ENCODE peak calls at places on chromosomes 11 and 22, in four cellular contexts. Y, P, F and W are unnamed samples.

GRCh38 chr11:12785901-12786300 is 111.7 kb downstream of the TEAD1 start:
- DNase-seq in Y (no peak), P (no peak), F (no peak), W (no peak)

GRCh38 chr11:14424096-14424495 is 65.1 kb upstream of the RRAS2 start:
- DNase-seq in Y (peak), P (peak), F (no peak), W (no peak)

GRCh38 chr11:12186683-12187082 is 76.3 kb downstream of the MICAL2 start:
- DNase-seq in Y (no peak), P (no peak), F (no peak), W (no peak)

GRCh38 chr22:43147821-43148220 is 3.5 kb upstream of the TSPO start:
- DNase-seq in Y (no peak), P (no peak), F (no peak), W (no peak)

GRCh38 chr22:39348909-39349505 is 784 bp upstream of the SYNGR1 start:
- DNase-seq in Y (no peak), P (no peak), F (no peak), W (no peak)

GRCh38 chr11:43360361-43361032 is 1.8 kb downstream of the TTC17 start:
- DNase-seq in Y (no peak), P (peak), F (no peak), W (no peak)

GRCh38 chr22:41603873-41604332 is 14.3 kb upstream of the PMM1 start:
- DNase-seq in Y (no peak), P (no peak), F (no peak), W (peak)

GRCh38 chr11:83006877-83007330 is 64.8 kb downstream of the RAB30 start:
- DNase-seq in Y (no peak), P (no peak), F (no peak), W (peak)

GRCh38 chr22:48889887-48890692 is 937.6 kb downstream of the BRD1 start:
- DNase-seq in Y (no peak), P (no peak), F (peak), W (no peak)

GRCh38 chr22:27377901-27378300 is 423.7 kb downstream of the MN1 start:
- DNase-seq in Y (no peak), P (no peak), F (peak), W (no peak)

GRCh38 chr11:67073908-67074307 is 17.3 kb downstream of the RHOD start:
- DNase-seq in Y (no peak), P (no peak), F (no peak), W (no peak)

GRCh38 chr22:48185656-48186055 is 1423.2 kb downstream of the TBC1D22A start:
- DNase-seq in Y (no peak), P (no peak), F (no peak), W (no peak)

GRCh38 chr11:120528749-120529148 is 17.2 kb downstream of the GRIK4 start:
- DNase-seq in Y (no peak), P (no peak), F (no peak), W (no peak)

DNA sequence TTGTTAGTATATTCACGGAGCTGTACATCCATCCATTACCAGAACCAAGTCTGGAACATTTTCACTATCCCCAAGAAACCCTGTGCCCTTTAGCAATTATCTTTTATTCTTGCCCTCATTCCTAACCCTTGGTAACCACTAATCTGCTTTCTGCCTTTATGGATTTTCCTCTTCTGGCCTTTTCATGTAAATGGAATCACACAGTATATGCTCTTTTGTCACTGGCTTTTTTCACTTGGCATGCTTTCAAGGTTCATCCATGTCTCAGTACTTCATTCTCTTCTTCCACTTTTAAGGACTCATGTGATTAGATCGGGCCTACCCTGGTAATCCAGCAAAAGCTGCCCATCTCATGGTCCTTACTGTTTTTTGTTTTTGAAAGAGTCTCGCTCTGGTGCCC is 11.0 kb upstream of the ZBTB44 start:
- DNase-seq in Y (no peak), P (no peak), F (no peak), W (no peak)
- TF ChIP-seq CTCF in Y (no peak), P (no peak), F (no peak), W (no peak)

GRCh38 chr11:44950625-44951472 is at the start of gene TP53I11:
- DNase-seq in Y (no peak), P (peak), F (peak), W (peak)

GRCh38 chr11:44950036-44950624 is 553 bp downstream of the TP53I11 start:
- DNase-seq in Y (no peak), P (no peak), F (peak), W (no peak)

GRCh38 chr11:44947114-44947513 is 3.6 kb downstream of the TP53I11 start:
- DNase-seq in Y (no peak), P (no peak), F (no peak), W (no peak)

GRCh38 chr11:44948155-44948554 is 2.5 kb downstream of the TP53I11 start:
- DNase-seq in Y (no peak), P (no peak), F (no peak), W (no peak)

DNA sequence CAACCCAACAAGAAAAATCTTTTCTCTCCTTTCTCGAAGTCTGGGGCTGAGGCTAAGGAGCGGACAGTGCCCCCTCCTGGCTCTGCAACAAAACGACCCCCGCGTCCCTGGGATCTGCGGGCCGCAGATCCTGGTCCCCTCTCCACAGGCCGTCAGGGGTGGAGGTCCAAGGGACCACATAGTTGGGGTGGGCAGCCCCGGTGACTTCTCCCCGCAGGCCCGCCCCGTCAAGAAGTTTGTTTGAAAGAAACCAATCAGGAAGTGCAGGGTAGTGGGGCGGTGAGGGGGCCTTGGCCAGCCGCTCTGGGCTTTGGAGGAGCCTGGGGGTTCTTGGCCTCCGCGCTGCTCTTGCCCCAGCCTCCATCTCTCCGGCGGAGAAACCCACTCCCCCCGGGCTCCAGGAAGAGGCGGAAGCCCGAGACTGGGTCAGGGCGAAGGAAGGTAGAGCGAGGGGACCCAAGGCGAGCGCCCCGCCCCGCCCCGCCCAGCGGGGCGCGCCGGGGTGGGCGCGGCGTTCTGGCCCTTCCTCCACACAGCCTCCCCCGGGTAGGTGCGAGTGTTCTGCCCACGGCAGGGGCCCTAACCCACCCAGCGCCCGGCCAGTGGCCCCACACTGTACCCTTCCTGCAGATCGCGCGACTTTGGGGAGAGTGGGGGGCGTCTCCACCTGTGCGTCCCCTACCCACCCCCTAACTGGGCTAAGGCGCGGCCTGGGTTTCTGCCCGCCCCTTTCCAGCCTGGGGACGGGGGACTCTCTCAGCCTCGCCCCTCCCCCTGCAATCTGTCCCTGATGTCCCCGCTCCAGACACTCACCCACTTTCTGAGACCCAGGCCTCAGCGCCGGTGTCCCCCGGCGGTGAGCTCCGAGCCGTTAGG is 1.3 kb downstream of the TP53I11 start:
- DNase-seq in Y (no peak), P (peak), F (peak), W (no peak)
- TF ChIP-seq CTCF in Y (peak), P (peak), F (peak), W (no peak)

GRCh38 chr11:94519478-94520084 is 7.3 kb downstream of the C11orf97 start:
- DNase-seq in Y (peak), P (peak), F (no peak), W (peak)
- TF ChIP-seq CTCF in Y (peak), P (peak), F (peak), W (peak)

GRCh38 chr22:50252081-50253045 is 1.3 kb upstream of the HDAC10 start:
- DNase-seq in Y (no peak), P (peak), F (peak), W (peak)
- TF ChIP-seq CTCF in Y (peak), P (peak), F (peak), W (peak)

DNA sequence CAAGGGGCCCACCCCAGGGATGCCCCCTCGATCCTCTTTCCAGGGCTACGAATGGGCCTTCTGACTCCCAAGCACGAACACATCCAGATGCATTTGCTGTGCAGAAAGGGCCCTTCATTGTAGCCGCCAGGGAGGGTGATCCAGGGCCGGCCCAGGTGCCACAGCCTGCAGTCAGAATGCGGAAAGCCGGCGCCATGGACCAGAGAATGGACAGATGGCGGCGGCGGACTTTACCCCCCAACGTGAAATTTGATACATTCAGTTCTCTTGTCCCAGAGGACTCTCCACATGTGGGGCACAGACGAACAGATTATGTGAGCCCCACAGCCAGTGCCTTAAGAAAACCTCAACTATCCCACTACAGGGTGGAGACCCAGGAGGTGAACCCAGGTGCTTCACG is 87.2 kb downstream of the KIAA1671 start:
- DNase-seq in Y (no peak), P (no peak), F (no peak), W (no peak)
- TF ChIP-seq CTCF in Y (no peak), P (no peak), F (no peak), W (no peak)

GRCh38 chr11:33982661-33983060 is 68.9 kb upstream of the CAPRIN1 start:
- DNase-seq in Y (no peak), P (peak), F (no peak), W (no peak)

GRCh38 chr11:33987545-33987944 is 64.0 kb upstream of the CAPRIN1 start:
- DNase-seq in Y (no peak), P (no peak), F (no peak), W (no peak)

GRCh38 chr11:33980896-33981295 is 70.6 kb upstream of the CAPRIN1 start:
- DNase-seq in Y (no peak), P (peak), F (no peak), W (no peak)

GRCh38 chr11:33987975-33988580 is 63.5 kb upstream of the CAPRIN1 start:
- DNase-seq in Y (peak), P (peak), F (peak), W (peak)

DNA sequence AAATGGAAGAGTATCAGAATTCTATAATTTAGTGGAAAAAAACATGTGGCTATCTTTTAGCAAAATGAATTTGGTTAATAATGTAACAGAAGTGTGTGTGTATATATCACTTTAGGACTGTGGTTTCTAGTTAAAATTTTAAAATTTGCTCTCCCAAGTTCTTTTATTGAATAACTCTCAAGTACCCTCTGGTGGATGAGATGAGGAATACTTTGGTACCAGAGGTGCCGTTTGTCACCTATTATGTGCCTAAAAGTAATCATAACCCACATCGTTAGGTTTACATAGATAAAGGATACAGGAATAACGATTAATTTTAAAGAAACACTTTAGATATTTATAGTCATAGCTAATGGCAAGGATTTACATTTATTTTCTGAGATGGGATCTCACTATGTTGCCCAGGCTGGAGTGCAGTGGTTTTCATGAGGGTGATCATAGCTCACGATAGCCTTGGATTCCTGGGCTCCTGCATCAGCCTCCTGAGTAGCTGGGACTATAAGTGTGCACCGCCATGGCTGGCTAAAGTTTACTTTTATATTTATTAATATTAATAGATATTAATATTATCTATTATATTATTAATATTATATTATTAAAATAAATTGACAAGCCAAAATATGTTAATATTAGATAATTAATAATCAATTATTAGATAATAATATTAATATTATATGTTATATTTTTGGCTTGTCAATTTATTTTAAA is 66.7 kb upstream of the CAPRIN1 start:
- DNase-seq in Y (peak), P (no peak), F (no peak), W (no peak)
- TF ChIP-seq CTCF in Y (peak), P (peak), F (no peak), W (no peak)

GRCh38 chr22:30822216-30823014 is 127.7 kb downstream of the OSBP2 start:
- DNase-seq in Y (no peak), P (no peak), F (no peak), W (no peak)
- TF ChIP-seq CTCF in Y (no peak), P (no peak), F (no peak), W (no peak)

GRCh38 chr11:31509412-31510345 is at the start of the genes ELP4 and IMMP1L:
- DNase-seq in Y (peak), P (peak), F (peak), W (peak)

GRCh38 chr11:31512117-31512516 is 2.5 kb downstream of the ELP4 start:
- DNase-seq in Y (no peak), P (no peak), F (no peak), W (no peak)

GRCh38 chr11:31509017-31509411 is 408 bp downstream of the IMMP1L start:
- DNase-seq in Y (no peak), P (no peak), F (peak), W (peak)
- TF ChIP-seq CTCF in Y (no peak), P (no peak), F (no peak), W (no peak)